ENCODE peak calls at places on chromosomes 2 and 18, in five cellular contexts. One of them, this sample, is unnamed.
A peak's percentile ranks its signal among the peaks of the same experiment; 100 is the strongest.

GRCh38 chr2:71173096-71173495 is 42.7 kb downstream of the MPHOSPH10 start:
- DNase-seq in lower lobe of right lung: no peak
- DNase-seq in activated CD8-positive, alpha-beta memory T cell treated with anti-CD3 and anti-CD28 coated beads, Interleukin-2, amount 50 U/mL, for 48 hours: no peak
- DNase-seq in NCI-H1105: no peak
- DNase-seq in esophagus muscularis mucosa: no peak
- DNase-seq in this sample: no peak

GRCh38 chr2:67846341-67847070 is 216.3 kb downstream of the C1D start:
- DNase-seq in lower lobe of right lung: peak; percentile 83
- DNase-seq in activated CD8-positive, alpha-beta memory T cell treated with anti-CD3 and anti-CD28 coated beads, Interleukin-2, amount 50 U/mL, for 48 hours: peak; percentile 57
- DNase-seq in NCI-H1105: peak; percentile 93
- DNase-seq in esophagus muscularis mucosa: peak; percentile 97
- DNase-seq in this sample: peak; percentile 96

GRCh38 chr18:70335892-70336726 is 47.3 kb downstream of the SOCS6 start:
- DNase-seq in lower lobe of right lung: no peak
- DNase-seq in activated CD8-positive, alpha-beta memory T cell treated with anti-CD3 and anti-CD28 coated beads, Interleukin-2, amount 50 U/mL, for 48 hours: no peak
- DNase-seq in NCI-H1105: no peak
- DNase-seq in esophagus muscularis mucosa: no peak
- DNase-seq in this sample: no peak

GRCh38 chr18:28161608-28162599 is 15.0 kb downstream of the CDH2 start:
- DNase-seq in lower lobe of right lung: no peak
- DNase-seq in activated CD8-positive, alpha-beta memory T cell treated with anti-CD3 and anti-CD28 coated beads, Interleukin-2, amount 50 U/mL, for 48 hours: no peak
- DNase-seq in NCI-H1105: no peak
- DNase-seq in esophagus muscularis mucosa: peak; percentile 34
- DNase-seq in this sample: no peak

GRCh38 chr18:3920832-3921231 is 470.9 kb downstream of the TGIF1 start:
- DNase-seq in lower lobe of right lung: no peak
- DNase-seq in activated CD8-positive, alpha-beta memory T cell treated with anti-CD3 and anti-CD28 coated beads, Interleukin-2, amount 50 U/mL, for 48 hours: no peak
- DNase-seq in NCI-H1105: no peak
- DNase-seq in esophagus muscularis mucosa: no peak
- DNase-seq in this sample: no peak

GRCh38 chr18:7630731-7631442 is 63.8 kb downstream of the PTPRM start:
- DNase-seq in lower lobe of right lung: no peak
- DNase-seq in activated CD8-positive, alpha-beta memory T cell treated with anti-CD3 and anti-CD28 coated beads, Interleukin-2, amount 50 U/mL, for 48 hours: no peak
- DNase-seq in NCI-H1105: no peak
- DNase-seq in esophagus muscularis mucosa: peak; percentile 37
- DNase-seq in this sample: no peak

GRCh38 chr2:150548527-150548926 is 61.1 kb upstream of the RND3 start:
- DNase-seq in lower lobe of right lung: no peak
- DNase-seq in activated CD8-positive, alpha-beta memory T cell treated with anti-CD3 and anti-CD28 coated beads, Interleukin-2, amount 50 U/mL, for 48 hours: no peak
- DNase-seq in NCI-H1105: peak; percentile 9
- DNase-seq in esophagus muscularis mucosa: no peak
- DNase-seq in this sample: no peak

GRCh38 chr2:106147159-106147558 is 46.9 kb downstream of the UXS1 start:
- DNase-seq in lower lobe of right lung: no peak
- DNase-seq in activated CD8-positive, alpha-beta memory T cell treated with anti-CD3 and anti-CD28 coated beads, Interleukin-2, amount 50 U/mL, for 48 hours: no peak
- DNase-seq in NCI-H1105: no peak
- DNase-seq in esophagus muscularis mucosa: no peak
- DNase-seq in this sample: no peak

GRCh38 chr2:23541453-23542334 is 156.7 kb downstream of the KLHL29 start:
- DNase-seq in lower lobe of right lung: no peak
- DNase-seq in activated CD8-positive, alpha-beta memory T cell treated with anti-CD3 and anti-CD28 coated beads, Interleukin-2, amount 50 U/mL, for 48 hours: no peak
- DNase-seq in NCI-H1105: peak; percentile 53
- DNase-seq in esophagus muscularis mucosa: no peak
- DNase-seq in this sample: no peak

GRCh38 chr2:143171817-143172216 is 42.6 kb downstream of the ARHGAP15 start:
- DNase-seq in lower lobe of right lung: no peak
- DNase-seq in activated CD8-positive, alpha-beta memory T cell treated with anti-CD3 and anti-CD28 coated beads, Interleukin-2, amount 50 U/mL, for 48 hours: no peak
- DNase-seq in NCI-H1105: no peak
- DNase-seq in esophagus muscularis mucosa: no peak
- DNase-seq in this sample: no peak

This sample was measured in vagina.